ENCODE peak calls at places on chromosomes 1 and 21, in seven cellular contexts. N is LoVo, A is Peyer's patch, I is KG1, B is fibroblast of the conjunctiva, R is OCI-LY7, W is renal cortical epithelial cell. G is an unnamed sample.
A peak's percentile ranks its signal among the peaks of the same experiment; 100 is the strongest.

GRCh38 chr1:39387452-39387851 is 104.0 kb upstream of the BMP8A start:
- DNase-seq in N (peak; percentile 63), A (no peak), I (no peak), B (peak; percentile 55), R (no peak), W (peak; percentile 91), G (peak; percentile 83)

GRCh38 chr21:38126677-38127271 is 130.0 kb upstream of the KCNJ15 start:
- DNase-seq in N (peak; percentile 61), A (no peak), I (peak; percentile 19), B (no peak), R (peak; percentile 60), W (peak; percentile 31), G (peak; percentile 1)

GRCh38 chr21:44517175-44517899 is 22.7 kb downstream of the KRTAP10-1 start:
- DNase-seq in N (peak; percentile 38), A (no peak), I (no peak), B (peak; percentile 8), R (peak; percentile 61), W (no peak), G (peak; percentile 98)

GRCh38 chr21:33047231-33047630 is 21.5 kb downstream of the OLIG2 start:
- DNase-seq in N (no peak), A (no peak), I (no peak), B (no peak), R (no peak), W (peak; percentile 4), G (no peak)

GRCh38 chr21:16424331-16424749 is 694.6 kb downstream of the USP25 start:
- DNase-seq in N (no peak), A (no peak), I (no peak), B (no peak), R (no peak), W (no peak), G (no peak)

GRCh38 chr1:165577707-165578106 is 33.9 kb downstream of the LRRC52 start:
- DNase-seq in N (no peak), A (no peak), I (no peak), B (no peak), R (no peak), W (no peak), G (no peak)

GRCh38 chr1:159318784-159319551 is 16.8 kb downstream of the FCER1A start:
- DNase-seq in N (no peak), A (no peak), I (no peak), B (no peak), R (no peak), W (no peak), G (no peak)

GRCh38 chr1:197269053-197269452 is 1.0 kb downstream of the CRB1 start:
- DNase-seq in N (no peak), A (no peak), I (no peak), B (no peak), R (no peak), W (no peak), G (no peak)

GRCh38 chr1:179287946-179288345 is 5.7 kb upstream of the SOAT1 start:
- DNase-seq in N (peak; percentile 85), A (no peak), I (no peak), B (no peak), R (no peak), W (peak; percentile 88), G (no peak)

GRCh38 chr1:164382384-164382783 is 176.6 kb upstream of the PBX1 start:
- DNase-seq in N (no peak), A (no peak), I (no peak), B (no peak), R (no peak), W (no peak), G (no peak)

GRCh38 chr1:31421404-31422040 is 8.5 kb downstream of the SERINC2 start:
- DNase-seq in N (peak; percentile 43), A (no peak), I (no peak), B (no peak), R (peak; percentile 64), W (no peak), G (no peak)

GRCh38 chr1:92916899-92917298 is 44.4 kb downstream of the DIPK1A start:
- DNase-seq in N (no peak), A (no peak), I (no peak), B (peak; percentile 9), R (no peak), W (no peak), G (no peak)

GRCh38 chr1:59150537-59151386 is 146.1 kb upstream of the FGGY start:
- DNase-seq in N (peak; percentile 71), A (peak; percentile 29), I (no peak), B (peak; percentile 95), R (no peak), W (peak; percentile 99), G (peak; percentile 56)

G was measured in HCT116.